ENCODE peak calls at places on chromosome 9, in six cellular contexts. R is A673, B is foreskin fibroblast, U is mammary epithelial cell, C is HS-5, F is activated T-helper 1 cell treated with Interleukin-2 at 50 U/mL for 16 hours. J is an unnamed sample.

GRCh38 chr9:81150016-81150625 is 539.2 kb downstream of the TLE1 start:
- DNase-seq in C (no peak), B (no peak), U (no peak), R (no peak), F (no peak), J (no peak)

GRCh38 chr9:9246726-9247125 is 1366.1 kb downstream of the PTPRD start:
- DNase-seq in F (no peak), U (no peak), B (no peak), R (no peak), C (no peak), J (no peak)

GRCh38 chr9:96071245-96072124 is 196.0 kb downstream of the ERCC6L2 start:
- DNase-seq in U (peak; percentile 17), B (peak; percentile 17), C (no peak), R (peak; percentile 44), F (no peak), J (peak; percentile 5)

GRCh38 chr9:7186175-7186574 is 428.4 kb downstream of the KDM4C start:
- DNase-seq in F (no peak), B (no peak), R (peak; percentile 18), U (peak; percentile 21), C (no peak), J (no peak)

GRCh38 chr9:127835930-127836586 is 18.4 kb downstream of the ENG start:
- DNase-seq in B (peak; percentile 77), U (no peak), F (no peak), C (no peak), R (no peak), J (peak; percentile 62)

GRCh38 chr9:78470741-78471140 is 173.8 kb downstream of the PSAT1 start:
- DNase-seq in R (no peak), F (no peak), U (no peak), C (no peak), B (no peak), J (no peak)

GRCh38 chr9:123406691-123407536 is 50.9 kb downstream of the CRB2 start:
- DNase-seq in R (peak; percentile 42), F (no peak), U (no peak), C (no peak), B (no peak), J (no peak)

GRCh38 chr9:32350682-32351081 is 33.8 kb upstream of the ACO1 start:
- DNase-seq in B (no peak), F (no peak), C (peak; percentile 13), U (peak; percentile 14), R (peak; percentile 44), J (no peak)

GRCh38 chr9:76629205-76629990 is 134.8 kb upstream of the PCA3 start:
- DNase-seq in U (no peak), R (no peak), C (no peak), B (no peak), F (no peak), J (no peak)

GRCh38 chr9:27538668-27539067 is 9.1 kb upstream of the MOB3B start:
- DNase-seq in F (no peak), C (no peak), R (no peak), B (no peak), U (no peak), J (no peak)

GRCh38 chr9:124399323-124399962 is 15.8 kb downstream of the PSMB7 start:
- DNase-seq in C (no peak), R (no peak), B (no peak), F (no peak), U (peak; percentile 18), J (no peak)

GRCh38 chr9:100309992-100310391 is 42.8 kb downstream of the TEX10 start:
- DNase-seq in C (no peak), B (no peak), U (no peak), R (no peak), F (no peak), J (no peak)

GRCh38 chr9:127777368-127777960 is 1.0 kb downstream of the SH2D3C start:
- DNase-seq in B (no peak), R (no peak), F (no peak), C (no peak), U (no peak), J (no peak)

GRCh38 chr9:128729302-128729701 is 5.4 kb upstream of the ZDHHC12 start:
- DNase-seq in R (no peak), B (no peak), C (no peak), U (no peak), F (no peak), J (no peak)

GRCh38 chr9:133715866-133716563 is 22.1 kb downstream of the SARDH start:
- DNase-seq in F (no peak), B (no peak), C (no peak), U (no peak), R (peak; percentile 74), J (no peak)

GRCh38 chr9:89390068-89390555 is 71.8 kb downstream of the SECISBP2 start:
- DNase-seq in U (no peak), B (no peak), R (no peak), F (no peak), C (no peak), J (no peak)

GRCh38 chr9:98742325-98743280 is 33.9 kb upstream of the GABBR2 start:
- DNase-seq in F (no peak), U (peak; percentile 27), B (peak; percentile 28), R (no peak), C (no peak), J (no peak)

GRCh38 chr9:76336027-76336426 is 58.2 kb downstream of the RFK start:
- DNase-seq in R (no peak), B (no peak), C (no peak), F (no peak), U (no peak), J (no peak)

GRCh38 chr9:133188843-133189180 is 20.2 kb downstream of the OBP2B start:
- DNase-seq in C (no peak), U (no peak), B (no peak), F (no peak), R (no peak), J (no peak)

GRCh38 chr9:95857122-95857521 is 18.4 kb upstream of the ERCC6L2 start:
- DNase-seq in C (no peak), U (peak; percentile 65), R (peak; percentile 87), B (no peak), F (no peak), J (no peak)

GRCh38 chr9:128188209-128188608 is 3.2 kb downstream of the CIZ1 start:
- DNase-seq in R (no peak), F (no peak), B (no peak), U (no peak), C (no peak), J (no peak)

GRCh38 chr9:116075191-116075590 is 78.4 kb upstream of the PAPPA start:
- DNase-seq in U (peak; percentile 75), B (peak; percentile 94), F (no peak), R (no peak), C (peak; percentile 47), J (peak; percentile 67)

GRCh38 chr9:129027685-129028191 is 393 bp downstream of the SH3GLB2 start:
- DNase-seq in C (no peak), U (peak; percentile 57), F (peak; percentile 75), R (no peak), B (no peak), J (no peak)

GRCh38 chr9:126306071-126306647 is 20.5 kb upstream of the MVB12B start:
- DNase-seq in U (no peak), R (no peak), B (no peak), C (no peak), F (no peak), J (no peak)

GRCh38 chr9:109986423-109987055 is 206.5 kb downstream of the PALM2AKAP2 start:
- DNase-seq in R (no peak), U (peak; percentile 73), C (peak; percentile 96), F (no peak), B (peak; percentile 83), J (peak; percentile 84)

GRCh38 chr9:36165766-36166149 is 3.4 kb upstream of the CCIN start:
- DNase-seq in U (no peak), B (peak; percentile 35), R (no peak), C (no peak), F (no peak), J (no peak)

GRCh38 chr9:107693620-107694326 is 204.2 kb upstream of the KLF4 start:
- DNase-seq in U (peak; percentile 47), B (no peak), F (no peak), C (no peak), R (no peak), J (no peak)

GRCh38 chr9:98142925-98143481 is 24.0 kb upstream of the TRIM14 start:
- DNase-seq in U (no peak), R (no peak), F (no peak), C (no peak), B (no peak), J (no peak)